ENCODE peak calls at places on chromosomes 7 and 10, in four cellular contexts. H is hepatocyte, U is GM12878, R is osteocyte. A is an unnamed sample.

GRCh38 chr10:17375936-17376584 is 78.3 kb downstream of the ST8SIA6 start:
- DNase-seq in H (no peak), U (no peak), R (no peak), A (peak)

GRCh38 chr7:139647812-139648616 is 124.5 kb downstream of the CLEC2L start:
- DNase-seq in H (no peak), U (no peak), R (no peak), A (no peak)

GRCh38 chr7:43443380-43443779 is 139.5 kb upstream of the STK17A start:
- DNase-seq in H (no peak), U (no peak), R (no peak), A (no peak)

GRCh38 chr7:116988363-116988989 is 35.2 kb downstream of the ST7 start:
- DNase-seq in H (no peak), U (no peak), R (no peak), A (no peak)

GRCh38 chr7:94486206-94486605 is 23.4 kb upstream of the CASD1 start:
- DNase-seq in H (no peak), U (no peak), R (no peak), A (no peak)

GRCh38 chr10:5470062-5470751 is 29.2 kb downstream of the CALML5 start:
- DNase-seq in H (no peak), U (no peak), R (no peak), A (no peak)

GRCh38 chr10:122263971-122264370 is 7.1 kb upstream of the BTBD16 start:
- DNase-seq in H (peak), U (no peak), R (no peak), A (peak)

GRCh38 chr7:7792089-7792488 is 73.7 kb upstream of the RPA3 start:
- DNase-seq in H (no peak), U (no peak), R (no peak), A (no peak)

GRCh38 chr7:75878769-75879596 is at the start of gene RHBDD2:
- DNase-seq in H (peak), U (peak), R (peak), A (peak)

GRCh38 chr7:38452615-38453014 is 178.6 kb downstream of the AMPH start:
- DNase-seq in H (peak), U (no peak), R (no peak), A (no peak)

GRCh38 chr10:117374506-117375359 is 507 bp downstream of the PDZD8 start:
- DNase-seq in H (peak), U (no peak), R (peak), A (no peak)
- TF ChIP-seq CTCF in H (no peak), U (no peak), R (no peak), A (no peak)

GRCh38 chr10:13661261-13661660 is 74.5 kb downstream of the PRPF18 start:
- DNase-seq in H (no peak), U (no peak), R (no peak), A (no peak)
- TF ChIP-seq CTCF in H (no peak), U (no peak), R (no peak), A (no peak)

GRCh38 chr7:157603716-157604115 is 266.9 kb downstream of the DNAJB6 start:
- DNase-seq in H (no peak), U (no peak), R (no peak), A (no peak)
- TF ChIP-seq CTCF in H (no peak), U (no peak), R (no peak), A (no peak)

DNA sequence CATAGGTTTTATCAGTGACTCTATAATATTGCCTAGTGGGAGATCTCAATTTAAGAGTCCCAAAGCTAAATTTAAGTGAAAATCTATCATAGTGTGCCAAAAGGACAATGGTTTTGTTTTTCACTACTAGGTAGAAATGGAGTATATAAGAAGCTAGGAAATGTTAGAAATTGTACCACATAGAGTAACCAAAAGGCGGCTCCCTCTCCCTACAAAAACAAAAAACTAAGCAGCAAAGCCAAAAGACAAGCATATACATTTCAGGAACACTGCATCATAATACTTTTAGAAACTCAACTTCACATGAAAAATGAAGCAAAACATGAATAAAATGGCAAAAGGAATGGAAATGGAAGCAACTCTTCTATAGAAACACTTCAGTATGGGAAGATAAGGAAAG is 271.6 kb downstream of the CACNA2D1 start:
- DNase-seq in H (no peak), U (no peak), R (no peak), A (no peak)
- TF ChIP-seq CTCF in H (peak), U (peak), R (peak), A (no peak)

DNA sequence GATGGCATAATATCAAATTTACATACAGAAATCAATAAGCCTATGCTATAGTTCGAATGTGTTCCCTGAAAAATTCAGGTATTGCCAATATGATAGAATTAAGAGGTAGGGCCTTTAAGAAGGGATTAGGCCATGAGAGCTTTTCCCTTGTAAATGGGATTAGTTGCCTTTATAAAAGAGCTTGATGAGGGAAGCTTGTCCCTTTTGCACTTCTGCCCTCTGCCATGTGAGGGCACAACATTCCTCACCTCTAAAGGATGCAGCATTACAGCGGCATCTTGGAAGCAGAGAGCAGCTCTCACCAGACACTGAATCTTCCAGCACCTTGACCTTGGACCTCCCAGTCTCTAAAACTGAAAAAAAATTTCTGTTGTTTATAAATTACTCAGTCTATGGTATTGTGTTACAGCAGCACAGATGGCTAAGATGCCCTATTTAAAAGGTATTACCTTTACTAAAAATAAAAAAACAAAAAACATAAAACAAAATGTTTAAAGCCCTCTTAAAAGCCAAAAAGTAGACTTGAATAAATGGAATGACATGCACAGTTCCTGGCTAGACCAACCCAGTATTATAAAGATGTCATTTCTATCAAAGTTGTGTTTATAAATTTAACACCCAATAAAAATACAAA is 909.6 kb downstream of the REEP3 start:
- DNase-seq in H (peak), U (no peak), R (no peak), A (peak)
- TF ChIP-seq CTCF in H (peak), U (peak), R (peak), A (peak)

GRCh38 chr7:31493714-31494181 is 20.1 kb upstream of the ITPRID1 start:
- DNase-seq in H (peak), U (no peak), R (no peak), A (peak)

GRCh38 chr7:31492086-31492485 is 21.8 kb upstream of the ITPRID1 start:
- DNase-seq in H (no peak), U (no peak), R (no peak), A (peak)

GRCh38 chr7:31487071-31487470 is 26.8 kb upstream of the ITPRID1 start:
- DNase-seq in H (no peak), U (no peak), R (no peak), A (no peak)

GRCh38 chr7:31487476-31487875 is 26.4 kb upstream of the ITPRID1 start:
- DNase-seq in H (no peak), U (no peak), R (no peak), A (no peak)

GRCh38 chr7:31488562-31489203 is 25.2 kb upstream of the ITPRID1 start:
- DNase-seq in H (peak), U (peak), R (no peak), A (peak)
- TF ChIP-seq CTCF in H (peak), U (peak), R (peak), A (peak)

DNA sequence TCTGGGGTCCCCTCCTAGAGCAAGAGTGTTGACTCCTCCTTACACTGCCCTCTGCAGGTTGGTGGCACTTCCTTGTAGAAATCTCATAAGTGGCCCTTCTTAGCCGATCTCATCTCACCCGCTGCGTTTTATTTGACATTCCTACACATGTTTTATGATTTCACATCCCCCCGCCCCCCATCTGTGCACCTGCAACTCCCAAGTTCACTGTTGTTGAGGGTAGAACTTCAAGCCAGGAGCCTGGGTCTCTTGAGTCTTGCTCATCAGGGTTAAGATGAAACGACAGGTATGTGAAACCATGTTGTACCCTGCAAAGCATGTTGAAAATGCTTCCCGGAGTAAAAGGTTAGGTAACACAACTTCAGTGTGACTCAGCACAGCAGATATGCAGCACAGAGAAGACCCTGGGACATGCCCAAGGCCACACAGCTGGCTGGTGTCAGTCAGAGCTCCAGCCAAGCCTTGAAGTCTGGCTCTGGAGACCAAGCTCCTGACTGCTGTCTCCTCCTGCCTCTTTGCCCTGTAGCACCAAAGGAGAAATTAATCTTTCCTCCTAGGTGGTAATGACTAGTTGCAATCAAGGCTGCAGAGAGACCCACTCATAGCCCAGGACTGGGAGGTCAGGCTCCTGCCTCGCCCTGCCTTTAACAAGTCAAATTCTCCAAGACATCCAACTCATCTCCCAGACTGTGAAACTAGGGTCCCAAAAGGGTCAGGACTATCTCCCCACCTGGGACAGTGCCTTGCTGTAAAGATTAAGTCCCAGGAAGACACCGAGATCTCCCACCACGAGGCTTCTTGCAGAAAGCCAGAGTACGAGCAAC is 171.0 kb downstream of the PRKAG2 start:
- DNase-seq in H (peak), U (no peak), R (no peak), A (peak)
- TF ChIP-seq CTCF in H (peak), U (peak), R (peak), A (peak)

GRCh38 chr7:90229728-90230127 is 15.2 kb upstream of the CFAP69 start:
- DNase-seq in H (no peak), U (no peak), R (no peak), A (no peak)
- TF ChIP-seq CTCF in H (no peak), U (no peak), R (no peak), A (no peak)

DNA sequence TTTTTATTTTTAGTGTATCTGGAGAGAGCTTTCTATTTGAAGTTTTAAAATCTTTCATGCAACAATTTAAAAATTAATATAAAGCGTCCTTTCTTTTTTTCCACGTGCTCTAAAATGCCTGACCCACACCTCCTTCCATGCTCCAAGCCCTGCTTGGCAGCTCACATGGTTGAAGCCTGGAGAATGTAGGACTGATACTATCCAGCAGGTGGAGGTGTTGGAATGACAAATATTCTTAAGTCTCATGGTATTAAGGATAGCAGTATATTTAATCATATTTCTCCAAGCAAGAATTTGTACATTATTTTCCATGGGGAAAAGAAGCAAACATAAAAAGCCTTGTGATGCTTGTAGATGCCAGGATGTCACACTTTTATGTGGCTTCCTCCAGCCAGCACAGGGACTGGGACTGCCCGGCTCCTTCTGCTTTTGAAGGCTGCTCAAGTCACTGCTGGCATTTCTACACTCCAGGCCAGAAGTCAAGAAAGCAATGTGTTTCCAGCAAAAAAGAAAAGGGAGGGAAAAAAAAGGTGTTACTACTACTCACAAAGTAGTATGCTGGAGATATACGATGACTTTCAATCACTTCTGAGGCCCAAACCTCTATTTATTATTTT is 49.7 kb downstream of the BZW2 start:
- DNase-seq in H (peak), U (no peak), R (no peak), A (peak)
- TF ChIP-seq CTCF in H (peak), U (peak), R (peak), A (peak)